ENCODE peak calls at places on chromosomes 4 and X, in nine cellular contexts. N is upper lobe of right lung; E is psoas muscle; L is CD8-positive, alpha-beta T cell; U is lower lobe of right lung; J is pancreas; B is A549; O is aorta; M is Panc1. R is an unnamed sample.
A peak's percentile ranks its signal among the peaks of the same experiment; 100 is the strongest.

GRCh38 chr4:181998588-181998987 is 244.6 kb upstream of the TENM3 start:
- ATAC-seq in M (no peak), N (no peak), B (no peak), O (no peak), L (no peak), U (no peak), J (no peak), E (no peak), R (no peak)

GRCh38 chr4:144583658-144584057 is 62.3 kb upstream of the HHIP start:
- ATAC-seq in J (no peak), M (no peak), E (no peak), B (peak; percentile 84), O (no peak), L (no peak), N (peak; percentile 68), U (peak; percentile 82), R (no peak)

GRCh38 chr4:102599887-102600286 is 98.7 kb downstream of the NFKB1 start:
- ATAC-seq in J (no peak), M (no peak), B (no peak), N (no peak), O (no peak), E (no peak), L (no peak), U (no peak), R (no peak)

GRCh38 chrX:43939187-43939926 is 33.8 kb downstream of the NDP start:
- ATAC-seq in J (no peak), O (no peak), M (no peak), B (no peak), E (no peak), L (no peak), N (no peak), U (no peak), R (no peak)

GRCh38 chr4:139774759-139775487 is 109.3 kb downstream of the MGST2 start:
- ATAC-seq in M (no peak), E (no peak), N (no peak), B (no peak), L (no peak), U (no peak), J (no peak), O (no peak), R (no peak)

GRCh38 chr4:6303943-6304342 is 34.3 kb downstream of the WFS1 start:
- ATAC-seq in J (no peak), O (no peak), B (no peak), U (no peak), N (no peak), M (no peak), L (no peak), E (no peak), R (no peak)

GRCh38 chrX:133590703-133591505 is 175.6 kb upstream of the GPC4 start:
- ATAC-seq in O (no peak), U (no peak), L (no peak), B (no peak), M (no peak), J (peak; percentile 64), E (no peak), N (no peak), R (no peak)

GRCh38 chr4:6191448-6192130 is 8.8 kb downstream of the JAKMIP1 start:
- ATAC-seq in J (no peak), L (no peak), E (no peak), N (no peak), U (no peak), M (no peak), B (no peak), O (no peak), R (no peak)

GRCh38 chrX:68989865-68990606 is 161.2 kb downstream of the EFNB1 start:
- ATAC-seq in N (peak; percentile 62), L (no peak), M (peak; percentile 71), J (peak; percentile 90), B (no peak), E (peak; percentile 54), U (peak; percentile 74), O (peak; percentile 58), R (peak; percentile 61)

GRCh38 chr4:147479376-147479775 is 1.5 kb upstream of the EDNRA start:
- ATAC-seq in O (no peak), M (no peak), L (no peak), U (no peak), N (no peak), E (no peak), B (no peak), J (no peak), R (no peak)

GRCh38 chr4:143084566-143084965 is 100.2 kb upstream of the USP38 start:
- ATAC-seq in U (peak; percentile 61), E (no peak), J (no peak), O (no peak), N (peak; percentile 66), B (no peak), L (no peak), M (no peak), R (no peak)

GRCh38 chr4:62474802-62475201 is 1274.7 kb downstream of the ADGRL3 start:
- ATAC-seq in N (no peak), O (no peak), J (no peak), L (no peak), U (no peak), B (no peak), E (no peak), M (no peak), R (no peak)

GRCh38 chrX:130725519-130725918 is 177.5 kb downstream of the ENOX2 start:
- ATAC-seq in B (no peak), E (no peak), U (no peak), J (peak; percentile 64), L (no peak), O (no peak), N (no peak), M (no peak), R (no peak)

GRCh38 chr4:88320174-88320779 is 35.9 kb upstream of the PPM1K start:
- ATAC-seq in B (peak; percentile 24), O (no peak), J (no peak), U (no peak), M (peak; percentile 12), E (no peak), L (peak; percentile 56), N (no peak), R (no peak)

GRCh38 chr4:165971941-165972340 is 98.9 kb downstream of the TLL1 start:
- ATAC-seq in L (no peak), U (no peak), J (no peak), O (no peak), N (no peak), E (no peak), B (no peak), M (no peak), R (no peak)

GRCh38 chr4:142314183-142314582 is 531.9 kb downstream of the INPP4B start:
- ATAC-seq in M (no peak), O (no peak), B (no peak), J (peak; percentile 67), E (no peak), N (no peak), L (no peak), U (no peak), R (no peak)

GRCh38 chr4:189090174-189090814 is 850.4 kb upstream of the FRG1 start:
- ATAC-seq in B (peak; percentile 83), E (no peak), N (peak; percentile 33), M (peak; percentile 71), J (no peak), O (no peak), L (no peak), U (no peak), R (no peak)

GRCh38 chr4:110268352-110268751 is 69.9 kb upstream of the ELOVL6 start:
- ATAC-seq in E (no peak), L (no peak), M (no peak), O (no peak), U (no peak), N (no peak), J (no peak), B (no peak), R (no peak)

DNA sequence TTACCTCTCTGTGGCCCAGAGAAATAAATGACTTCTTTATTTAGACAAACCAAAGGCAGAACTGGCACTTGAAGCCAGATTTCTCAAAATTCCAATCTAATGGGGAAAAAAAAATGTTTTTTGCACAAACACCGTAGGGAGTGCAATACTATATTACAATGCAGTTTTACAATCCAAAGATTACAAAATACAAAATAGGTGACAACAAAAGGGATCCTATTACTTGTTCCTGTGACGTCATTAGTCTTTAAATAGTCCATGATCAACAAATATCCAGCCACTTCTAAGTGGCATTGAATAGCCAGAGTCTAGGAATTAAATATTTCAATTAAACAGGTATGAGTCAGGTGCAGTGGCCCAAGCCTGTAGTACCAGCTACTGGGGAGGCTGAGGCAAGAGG is 3.0 kb upstream of the APBB2 start:
- ATAC-seq in O (no peak), J (no peak), U (no peak), E (no peak), B (no peak), L (no peak), N (no peak), M (no peak), R (no peak)
- H3K27ac ChIP-seq in O (no peak overlapping the region), J (no peak overlapping the region), U (peak overlapping the region; percentile 86), E (peak overlapping the region; percentile 74), B (peak overlapping the region; percentile 95), L (no peak overlapping the region), N (no peak overlapping the region), M (peak overlapping the region; percentile 97), R (peak overlapping the region; percentile 92)

DNA sequence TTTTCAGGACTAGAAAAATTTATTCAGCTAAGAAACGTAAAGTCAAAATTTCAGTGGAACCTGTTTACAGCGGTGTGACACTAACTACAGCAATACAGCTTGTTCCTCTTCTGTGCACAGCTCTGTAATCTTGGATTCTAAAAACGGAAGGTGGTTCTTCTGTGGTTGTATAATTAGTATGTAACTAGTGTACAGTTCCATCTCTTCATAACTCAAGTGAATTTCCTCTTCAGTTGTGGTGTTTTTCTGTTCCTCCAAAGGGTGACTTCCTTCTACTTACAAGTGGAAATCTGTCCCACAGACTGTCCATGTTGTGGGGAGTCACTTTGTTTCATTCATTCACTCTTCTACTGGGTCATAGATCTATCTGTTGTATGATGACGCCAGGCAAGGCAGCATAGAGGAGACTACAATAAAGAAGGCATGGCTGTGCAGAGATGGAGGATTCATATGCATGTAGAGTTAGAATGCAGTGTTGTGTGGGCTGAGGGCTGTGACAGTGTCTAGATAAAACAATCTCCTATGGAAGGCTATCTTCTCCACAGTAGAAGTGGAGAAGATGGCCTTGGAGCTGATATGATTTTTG is 5.4 kb downstream of the DAPP1 start:
- ATAC-seq in E (no peak), U (peak; percentile 70), B (no peak), M (no peak), N (peak; percentile 81), J (no peak), O (no peak), L (no peak), R (no peak)
- H3K27ac ChIP-seq in E (no peak overlapping the region), U (no peak overlapping the region), B (no peak overlapping the region), M (no peak overlapping the region), N (no peak overlapping the region), J (no peak overlapping the region), O (no peak overlapping the region), L (no peak overlapping the region), R (no peak overlapping the region)

GRCh38 chr4:52716364-52717151 is 34.7 kb downstream of the ERVMER34-1 start:
- ATAC-seq in J (no peak), U (no peak), O (no peak), L (no peak), B (no peak), E (no peak), N (no peak), M (no peak), R (no peak)
- H3K27ac ChIP-seq in J (no peak overlapping the region), U (no peak overlapping the region), O (no peak overlapping the region), L (no peak overlapping the region), B (no peak overlapping the region), E (no peak overlapping the region), N (no peak overlapping the region), M (no peak overlapping the region), R (no peak overlapping the region)

DNA sequence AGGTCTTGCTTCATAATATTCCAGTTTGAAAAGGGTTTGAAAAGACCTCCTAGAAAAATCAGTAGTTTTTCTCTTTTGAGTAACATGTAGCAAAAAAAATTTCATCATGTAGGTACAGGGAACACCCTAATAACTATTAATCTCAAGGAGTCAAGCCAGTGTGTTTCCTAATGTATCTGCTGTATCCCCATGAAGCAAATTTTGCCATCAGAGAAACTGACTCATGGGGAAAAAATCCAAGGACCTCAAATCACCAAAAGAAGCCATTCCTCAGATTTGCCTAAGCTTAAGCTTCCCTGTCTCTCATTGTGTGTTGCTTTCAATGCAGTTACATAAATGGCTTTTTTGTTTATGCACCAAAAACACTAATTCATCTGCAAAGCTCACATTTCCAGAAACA is 29.7 kb downstream of the F9 start:
- ATAC-seq in L (no peak), E (no peak), J (no peak), N (no peak), U (no peak), M (no peak), B (no peak), O (no peak), R (no peak)
- H3K27ac ChIP-seq in L (no peak overlapping the region), E (no peak overlapping the region), J (no peak overlapping the region), N (no peak overlapping the region), U (no peak overlapping the region), M (no peak overlapping the region), B (no peak overlapping the region), O (no peak overlapping the region), R (no peak overlapping the region)

R was measured in gastroesophageal sphincter.